ENCODE peak calls at places on chromosome 20, in seven cellular contexts. One of them, this sample, is unnamed.

GRCh38 chr20:2237059-2237458 is 58.7 kb upstream of the TGM3 start:
- DNase-seq in OCI-M1: peak
- DNase-seq in D341Med: no peak
- DNase-seq in activated CD4-positive, alpha-beta T cell treated with anti-CD3 and anti-CD28 coated beads, Interleukin-2, amount 50 U/mL, for 48 hours: no peak
- DNase-seq in H7: no peak
- DNase-seq in nephron progenitor cell: no peak
- DNase-seq in islet precursor cell: peak
- DNase-seq in this sample: peak

GRCh38 chr20:2751347-2751867 is 49.0 kb downstream of the CPXM1 start:
- DNase-seq in OCI-M1: no peak
- DNase-seq in D341Med: no peak
- DNase-seq in activated CD4-positive, alpha-beta T cell treated with anti-CD3 and anti-CD28 coated beads, Interleukin-2, amount 50 U/mL, for 48 hours: no peak
- DNase-seq in H7: no peak
- DNase-seq in nephron progenitor cell: no peak
- DNase-seq in islet precursor cell: no peak
- DNase-seq in this sample: no peak

GRCh38 chr20:32894711-32895355 is 36.1 kb downstream of the EFCAB8 start:
- DNase-seq in OCI-M1: no peak
- DNase-seq in D341Med: no peak
- DNase-seq in activated CD4-positive, alpha-beta T cell treated with anti-CD3 and anti-CD28 coated beads, Interleukin-2, amount 50 U/mL, for 48 hours: no peak
- DNase-seq in H7: no peak
- DNase-seq in nephron progenitor cell: no peak
- DNase-seq in islet precursor cell: no peak
- DNase-seq in this sample: no peak

GRCh38 chr20:38123021-38123587 is 42.0 kb downstream of the TGM2 start:
- DNase-seq in OCI-M1: peak
- DNase-seq in D341Med: no peak
- DNase-seq in activated CD4-positive, alpha-beta T cell treated with anti-CD3 and anti-CD28 coated beads, Interleukin-2, amount 50 U/mL, for 48 hours: no peak
- DNase-seq in H7: no peak
- DNase-seq in nephron progenitor cell: no peak
- DNase-seq in islet precursor cell: peak
- DNase-seq in this sample: peak

GRCh38 chr20:49641683-49642649 is 71.7 kb downstream of the B4GALT5 start:
- DNase-seq in OCI-M1: no peak
- DNase-seq in D341Med: no peak
- DNase-seq in activated CD4-positive, alpha-beta T cell treated with anti-CD3 and anti-CD28 coated beads, Interleukin-2, amount 50 U/mL, for 48 hours: no peak
- DNase-seq in H7: no peak
- DNase-seq in nephron progenitor cell: peak
- DNase-seq in islet precursor cell: peak
- DNase-seq in this sample: no peak

GRCh38 chr20:24318569-24319352 is 150.7 kb upstream of the SYNDIG1 start:
- DNase-seq in OCI-M1: no peak
- DNase-seq in D341Med: no peak
- DNase-seq in activated CD4-positive, alpha-beta T cell treated with anti-CD3 and anti-CD28 coated beads, Interleukin-2, amount 50 U/mL, for 48 hours: no peak
- DNase-seq in H7: no peak
- DNase-seq in nephron progenitor cell: no peak
- DNase-seq in islet precursor cell: peak
- DNase-seq in this sample: no peak

GRCh38 chr20:12554416-12554815 is 454.4 kb upstream of the SPTLC3 start:
- DNase-seq in OCI-M1: no peak
- DNase-seq in D341Med: no peak
- DNase-seq in activated CD4-positive, alpha-beta T cell treated with anti-CD3 and anti-CD28 coated beads, Interleukin-2, amount 50 U/mL, for 48 hours: no peak
- DNase-seq in H7: no peak
- DNase-seq in nephron progenitor cell: no peak
- DNase-seq in islet precursor cell: no peak
- DNase-seq in this sample: no peak

GRCh38 chr20:13205402-13205801 is 15.7 kb upstream of the ISM1 start:
- DNase-seq in OCI-M1: no peak
- DNase-seq in D341Med: no peak
- DNase-seq in activated CD4-positive, alpha-beta T cell treated with anti-CD3 and anti-CD28 coated beads, Interleukin-2, amount 50 U/mL, for 48 hours: no peak
- DNase-seq in H7: no peak
- DNase-seq in nephron progenitor cell: no peak
- DNase-seq in islet precursor cell: no peak
- DNase-seq in this sample: no peak

GRCh38 chr20:35823147-35823546 is 51.3 kb downstream of the PHF20 start:
- DNase-seq in OCI-M1: peak
- DNase-seq in D341Med: no peak
- DNase-seq in activated CD4-positive, alpha-beta T cell treated with anti-CD3 and anti-CD28 coated beads, Interleukin-2, amount 50 U/mL, for 48 hours: no peak
- DNase-seq in H7: no peak
- DNase-seq in nephron progenitor cell: no peak
- DNase-seq in islet precursor cell: no peak
- DNase-seq in this sample: peak

GRCh38 chr20:4613184-4613583 is 108.5 kb upstream of the PRND start:
- DNase-seq in OCI-M1: no peak
- DNase-seq in D341Med: no peak
- DNase-seq in activated CD4-positive, alpha-beta T cell treated with anti-CD3 and anti-CD28 coated beads, Interleukin-2, amount 50 U/mL, for 48 hours: no peak
- DNase-seq in H7: no peak
- DNase-seq in nephron progenitor cell: no peak
- DNase-seq in islet precursor cell: no peak
- DNase-seq in this sample: no peak

GRCh38 chr20:31989030-31989645 is 21.1 kb upstream of the CCM2L start:
- DNase-seq in OCI-M1: no peak
- DNase-seq in D341Med: no peak
- DNase-seq in activated CD4-positive, alpha-beta T cell treated with anti-CD3 and anti-CD28 coated beads, Interleukin-2, amount 50 U/mL, for 48 hours: no peak
- DNase-seq in H7: no peak
- DNase-seq in nephron progenitor cell: no peak
- DNase-seq in islet precursor cell: no peak
- DNase-seq in this sample: no peak

GRCh38 chr20:31861346-31862156 is 8.8 kb downstream of the DUSP15 start:
- DNase-seq in OCI-M1: peak
- DNase-seq in D341Med: peak
- DNase-seq in activated CD4-positive, alpha-beta T cell treated with anti-CD3 and anti-CD28 coated beads, Interleukin-2, amount 50 U/mL, for 48 hours: peak
- DNase-seq in H7: peak
- DNase-seq in nephron progenitor cell: peak
- DNase-seq in islet precursor cell: peak
- DNase-seq in this sample: no peak

GRCh38 chr20:16537025-16537665 is 36.1 kb downstream of the KIF16B start:
- DNase-seq in OCI-M1: no peak
- DNase-seq in D341Med: no peak
- DNase-seq in activated CD4-positive, alpha-beta T cell treated with anti-CD3 and anti-CD28 coated beads, Interleukin-2, amount 50 U/mL, for 48 hours: no peak
- DNase-seq in H7: no peak
- DNase-seq in nephron progenitor cell: no peak
- DNase-seq in islet precursor cell: no peak
- DNase-seq in this sample: no peak

GRCh38 chr20:1619861-1620444 is at the start of gene SIRPB1:
- DNase-seq in OCI-M1: peak
- DNase-seq in D341Med: no peak
- DNase-seq in activated CD4-positive, alpha-beta T cell treated with anti-CD3 and anti-CD28 coated beads, Interleukin-2, amount 50 U/mL, for 48 hours: no peak
- DNase-seq in H7: no peak
- DNase-seq in nephron progenitor cell: no peak
- DNase-seq in islet precursor cell: no peak
- DNase-seq in this sample: no peak

GRCh38 chr20:24662286-24662685 is 192.9 kb downstream of the SYNDIG1 start:
- DNase-seq in OCI-M1: no peak
- DNase-seq in D341Med: no peak
- DNase-seq in activated CD4-positive, alpha-beta T cell treated with anti-CD3 and anti-CD28 coated beads, Interleukin-2, amount 50 U/mL, for 48 hours: no peak
- DNase-seq in H7: no peak
- DNase-seq in nephron progenitor cell: no peak
- DNase-seq in islet precursor cell: no peak
- DNase-seq in this sample: no peak

GRCh38 chr20:63023071-63023835 is 16.5 kb upstream of the BHLHE23 start:
- DNase-seq in OCI-M1: no peak
- DNase-seq in D341Med: no peak
- DNase-seq in activated CD4-positive, alpha-beta T cell treated with anti-CD3 and anti-CD28 coated beads, Interleukin-2, amount 50 U/mL, for 48 hours: no peak
- DNase-seq in H7: peak
- DNase-seq in nephron progenitor cell: no peak
- DNase-seq in islet precursor cell: no peak
- DNase-seq in this sample: no peak

GRCh38 chr20:44946266-44946852 is 13.8 kb downstream of the TOMM34 start:
- DNase-seq in OCI-M1: no peak
- DNase-seq in D341Med: no peak
- DNase-seq in activated CD4-positive, alpha-beta T cell treated with anti-CD3 and anti-CD28 coated beads, Interleukin-2, amount 50 U/mL, for 48 hours: no peak
- DNase-seq in H7: no peak
- DNase-seq in nephron progenitor cell: no peak
- DNase-seq in islet precursor cell: no peak
- DNase-seq in this sample: no peak

GRCh38 chr20:56440346-56441007 is 27.9 kb upstream of the RTF2 start:
- DNase-seq in OCI-M1: no peak
- DNase-seq in D341Med: no peak
- DNase-seq in activated CD4-positive, alpha-beta T cell treated with anti-CD3 and anti-CD28 coated beads, Interleukin-2, amount 50 U/mL, for 48 hours: peak
- DNase-seq in H7: no peak
- DNase-seq in nephron progenitor cell: no peak
- DNase-seq in islet precursor cell: no peak
- DNase-seq in this sample: no peak

GRCh38 chr20:61822396-61822795 is 243.3 kb downstream of the TAF4 start:
- DNase-seq in OCI-M1: no peak
- DNase-seq in D341Med: no peak
- DNase-seq in activated CD4-positive, alpha-beta T cell treated with anti-CD3 and anti-CD28 coated beads, Interleukin-2, amount 50 U/mL, for 48 hours: no peak
- DNase-seq in H7: no peak
- DNase-seq in nephron progenitor cell: no peak
- DNase-seq in islet precursor cell: no peak
- DNase-seq in this sample: no peak

GRCh38 chr20:43843096-43843964 is 71.3 kb upstream of the TOX2 start:
- DNase-seq in OCI-M1: no peak
- DNase-seq in D341Med: no peak
- DNase-seq in activated CD4-positive, alpha-beta T cell treated with anti-CD3 and anti-CD28 coated beads, Interleukin-2, amount 50 U/mL, for 48 hours: no peak
- DNase-seq in H7: no peak
- DNase-seq in nephron progenitor cell: no peak
- DNase-seq in islet precursor cell: no peak
- DNase-seq in this sample: peak

GRCh38 chr20:8190043-8190880 is 58.2 kb downstream of the PLCB1 start:
- DNase-seq in OCI-M1: no peak
- DNase-seq in D341Med: no peak
- DNase-seq in activated CD4-positive, alpha-beta T cell treated with anti-CD3 and anti-CD28 coated beads, Interleukin-2, amount 50 U/mL, for 48 hours: no peak
- DNase-seq in H7: no peak
- DNase-seq in nephron progenitor cell: no peak
- DNase-seq in islet precursor cell: no peak
- DNase-seq in this sample: no peak